ENCODE peak calls at places on chromosomes 5 and 9, in six cellular contexts. One of them, this sample, is unnamed.

GRCh38 chr5:15183520-15183919 is 311.9 kb upstream of the ANKH start:
- DNase-seq in neural crest cell: no peak
- DNase-seq in HS-27A: no peak
- DNase-seq in thyroid gland: no peak
- DNase-seq in naive thymus-derived CD4-positive, alpha-beta T cell: no peak
- DNase-seq in pons: no peak
- DNase-seq in this sample: no peak

GRCh38 chr5:80764786-80765185 is 110.0 kb upstream of the DHFR start:
- DNase-seq in neural crest cell: no peak
- DNase-seq in HS-27A: no peak
- DNase-seq in thyroid gland: no peak
- DNase-seq in naive thymus-derived CD4-positive, alpha-beta T cell: no peak
- DNase-seq in pons: no peak
- DNase-seq in this sample: no peak

GRCh38 chr5:132369012-132369470 is 469 bp upstream of the SLC22A5 start:
- DNase-seq in neural crest cell: no peak
- DNase-seq in HS-27A: no peak
- DNase-seq in thyroid gland: no peak
- DNase-seq in naive thymus-derived CD4-positive, alpha-beta T cell: no peak
- DNase-seq in pons: no peak
- DNase-seq in this sample: no peak

GRCh38 chr5:10652151-10652550 is 88.3 kb downstream of the ANKRD33B start:
- DNase-seq in neural crest cell: no peak
- DNase-seq in HS-27A: no peak
- DNase-seq in thyroid gland: no peak
- DNase-seq in naive thymus-derived CD4-positive, alpha-beta T cell: no peak
- DNase-seq in pons: no peak
- DNase-seq in this sample: no peak

GRCh38 chr5:96781031-96781733 is 26.6 kb downstream of the ERAP1 start:
- DNase-seq in neural crest cell: no peak
- DNase-seq in HS-27A: peak
- DNase-seq in thyroid gland: no peak
- DNase-seq in naive thymus-derived CD4-positive, alpha-beta T cell: no peak
- DNase-seq in pons: no peak
- DNase-seq in this sample: no peak

GRCh38 chr9:68751556-68751955 is 46.5 kb downstream of the PIP5K1B start:
- DNase-seq in neural crest cell: no peak
- DNase-seq in HS-27A: no peak
- DNase-seq in thyroid gland: no peak
- DNase-seq in naive thymus-derived CD4-positive, alpha-beta T cell: no peak
- DNase-seq in pons: no peak
- DNase-seq in this sample: no peak

GRCh38 chr5:142826741-142827492 is 56.7 kb downstream of the ARHGAP26 start:
- DNase-seq in neural crest cell: no peak
- DNase-seq in HS-27A: peak
- DNase-seq in thyroid gland: peak
- DNase-seq in naive thymus-derived CD4-positive, alpha-beta T cell: no peak
- DNase-seq in pons: no peak
- DNase-seq in this sample: no peak

GRCh38 chr5:142869883-142870282 is 99.7 kb downstream of the ARHGAP26 start:
- DNase-seq in neural crest cell: no peak
- DNase-seq in HS-27A: no peak
- DNase-seq in thyroid gland: peak
- DNase-seq in naive thymus-derived CD4-positive, alpha-beta T cell: no peak
- DNase-seq in pons: no peak
- DNase-seq in this sample: no peak

GRCh38 chr5:84362061-84362720 is 22.5 kb downstream of the EDIL3 start:
- DNase-seq in neural crest cell: no peak
- DNase-seq in HS-27A: no peak
- DNase-seq in thyroid gland: no peak
- DNase-seq in naive thymus-derived CD4-positive, alpha-beta T cell: no peak
- DNase-seq in pons: no peak
- DNase-seq in this sample: no peak

GRCh38 chr9:136327313-136327971 is at the start of gene GPSM1:
- DNase-seq in neural crest cell: no peak
- DNase-seq in HS-27A: no peak
- DNase-seq in thyroid gland: peak
- DNase-seq in naive thymus-derived CD4-positive, alpha-beta T cell: peak
- DNase-seq in pons: no peak
- DNase-seq in this sample: peak

GRCh38 chr5:113147088-113147487 is 170.5 kb downstream of the DCP2 start:
- DNase-seq in neural crest cell: no peak
- DNase-seq in HS-27A: no peak
- DNase-seq in thyroid gland: no peak
- DNase-seq in naive thymus-derived CD4-positive, alpha-beta T cell: no peak
- DNase-seq in pons: no peak
- DNase-seq in this sample: peak

GRCh38 chr5:14204785-14205321 is 61.7 kb downstream of the TRIO start:
- DNase-seq in neural crest cell: no peak
- DNase-seq in HS-27A: no peak
- DNase-seq in thyroid gland: no peak
- DNase-seq in naive thymus-derived CD4-positive, alpha-beta T cell: no peak
- DNase-seq in pons: peak
- DNase-seq in this sample: no peak

GRCh38 chr5:1493413-1493812 is 30.3 kb downstream of the LPCAT1 start:
- DNase-seq in neural crest cell: no peak
- DNase-seq in HS-27A: no peak
- DNase-seq in thyroid gland: no peak
- DNase-seq in naive thymus-derived CD4-positive, alpha-beta T cell: no peak
- DNase-seq in pons: no peak
- DNase-seq in this sample: no peak

GRCh38 chr5:172399336-172399735 is 55.0 kb downstream of the SH3PXD2B start:
- DNase-seq in neural crest cell: no peak
- DNase-seq in HS-27A: no peak
- DNase-seq in thyroid gland: no peak
- DNase-seq in naive thymus-derived CD4-positive, alpha-beta T cell: no peak
- DNase-seq in pons: no peak
- DNase-seq in this sample: no peak

GRCh38 chr5:103891151-103891550 is 328.6 kb upstream of the NUDT12 start:
- DNase-seq in neural crest cell: no peak
- DNase-seq in HS-27A: no peak
- DNase-seq in thyroid gland: no peak
- DNase-seq in naive thymus-derived CD4-positive, alpha-beta T cell: no peak
- DNase-seq in pons: peak
- DNase-seq in this sample: no peak

GRCh38 chr9:4620881-4621555 is 41.1 kb upstream of the PLPP6 start:
- DNase-seq in neural crest cell: no peak
- DNase-seq in HS-27A: no peak
- DNase-seq in thyroid gland: no peak
- DNase-seq in naive thymus-derived CD4-positive, alpha-beta T cell: no peak
- DNase-seq in pons: no peak
- DNase-seq in this sample: no peak

GRCh38 chr5:141637693-141638419 is 1.1 kb downstream of the RELL2 start:
- DNase-seq in neural crest cell: peak
- DNase-seq in HS-27A: no peak
- DNase-seq in thyroid gland: peak
- DNase-seq in naive thymus-derived CD4-positive, alpha-beta T cell: peak
- DNase-seq in pons: peak
- DNase-seq in this sample: peak

GRCh38 chr5:169085656-169086055 is 215.3 kb downstream of the SLIT3 start:
- DNase-seq in neural crest cell: no peak
- DNase-seq in HS-27A: no peak
- DNase-seq in thyroid gland: no peak
- DNase-seq in naive thymus-derived CD4-positive, alpha-beta T cell: no peak
- DNase-seq in pons: no peak
- DNase-seq in this sample: no peak

GRCh38 chr5:89241186-89241585 is 358.2 kb upstream of the MEF2C start:
- DNase-seq in neural crest cell: no peak
- DNase-seq in HS-27A: no peak
- DNase-seq in thyroid gland: no peak
- DNase-seq in naive thymus-derived CD4-positive, alpha-beta T cell: no peak
- DNase-seq in pons: no peak
- DNase-seq in this sample: no peak

GRCh38 chr5:26143259-26143658 is 895.1 kb downstream of the CDH9 start:
- DNase-seq in neural crest cell: no peak
- DNase-seq in HS-27A: no peak
- DNase-seq in thyroid gland: no peak
- DNase-seq in naive thymus-derived CD4-positive, alpha-beta T cell: no peak
- DNase-seq in pons: no peak
- DNase-seq in this sample: no peak

GRCh38 chr9:68706579-68707201 is 1.6 kb downstream of the PIP5K1B start:
- DNase-seq in neural crest cell: no peak
- DNase-seq in HS-27A: no peak
- DNase-seq in thyroid gland: no peak
- DNase-seq in naive thymus-derived CD4-positive, alpha-beta T cell: no peak
- DNase-seq in pons: peak
- DNase-seq in this sample: no peak

GRCh38 chr5:127290019-127290945 is at the start of gene MEGF10:
- DNase-seq in neural crest cell: peak
- DNase-seq in HS-27A: no peak
- DNase-seq in thyroid gland: peak
- DNase-seq in naive thymus-derived CD4-positive, alpha-beta T cell: no peak
- DNase-seq in pons: peak
- DNase-seq in this sample: peak

GRCh38 chr5:6712582-6713273 is 504 bp upstream of the TENT4A start:
- DNase-seq in neural crest cell: peak
- DNase-seq in HS-27A: peak
- DNase-seq in thyroid gland: peak
- DNase-seq in naive thymus-derived CD4-positive, alpha-beta T cell: peak
- DNase-seq in pons: peak
- DNase-seq in this sample: peak

GRCh38 chr5:32030686-32031478 is 143.2 kb downstream of the GOLPH3 start:
- DNase-seq in neural crest cell: no peak
- DNase-seq in HS-27A: no peak
- DNase-seq in thyroid gland: no peak
- DNase-seq in naive thymus-derived CD4-positive, alpha-beta T cell: no peak
- DNase-seq in pons: no peak
- DNase-seq in this sample: no peak

GRCh38 chr9:21752003-21752402 is 50.4 kb upstream of the MTAP start:
- DNase-seq in neural crest cell: no peak
- DNase-seq in HS-27A: no peak
- DNase-seq in thyroid gland: no peak
- DNase-seq in naive thymus-derived CD4-positive, alpha-beta T cell: no peak
- DNase-seq in pons: no peak
- DNase-seq in this sample: no peak

GRCh38 chr5:151155149-151155776 is 2.3 kb downstream of the ANXA6 start:
- DNase-seq in neural crest cell: no peak
- DNase-seq in HS-27A: no peak
- DNase-seq in thyroid gland: no peak
- DNase-seq in naive thymus-derived CD4-positive, alpha-beta T cell: peak
- DNase-seq in pons: no peak
- DNase-seq in this sample: no peak

GRCh38 chr5:122508623-122509022 is 196.6 kb downstream of the SNCAIP start:
- DNase-seq in neural crest cell: no peak
- DNase-seq in HS-27A: no peak
- DNase-seq in thyroid gland: no peak
- DNase-seq in naive thymus-derived CD4-positive, alpha-beta T cell: no peak
- DNase-seq in pons: no peak
- DNase-seq in this sample: no peak